ENCODE peak calls at places on chromosome 20, in eight cellular contexts. V is lower leg skin, D is cardiac fibroblast, J is astrocyte of the cerebellum, X is A549, L is mesenchymal stem cell, I is right cardiac atrium, Q is HFF-Myc. S is an unnamed sample.

GRCh38 chr20:59023616-59024015 is 4.4 kb downstream of the TUBB1 start:
- DNase-seq in J (no peak), X (no peak), V (no peak), D (no peak), I (no peak), Q (no peak), L (no peak), S (no peak)

GRCh38 chr20:45010399-45010828 is 44.1 kb downstream of the STK4 start:
- DNase-seq in X (no peak), V (no peak), L (peak), Q (no peak), I (no peak), J (no peak), D (peak), S (no peak)

GRCh38 chr20:48793776-48794175 is 34.0 kb downstream of the PREX1 start:
- DNase-seq in D (no peak), I (no peak), J (no peak), X (no peak), Q (no peak), L (no peak), V (no peak), S (no peak)

GRCh38 chr20:25540273-25540672 is 45.1 kb downstream of the NINL start:
- DNase-seq in I (peak), D (peak), L (no peak), Q (no peak), J (no peak), V (no peak), X (no peak), S (no peak)

GRCh38 chr20:20432618-20433286 is 64.8 kb downstream of the INSM1 start:
- DNase-seq in L (no peak), V (no peak), D (no peak), X (no peak), Q (no peak), J (no peak), I (no peak), S (no peak)

GRCh38 chr20:17761612-17762011 is 61.8 kb downstream of the BANF2 start:
- DNase-seq in I (no peak), V (no peak), L (no peak), Q (no peak), J (no peak), X (no peak), D (peak), S (no peak)

GRCh38 chr20:10249822-10250221 is 31.2 kb downstream of the SNAP25 start:
- DNase-seq in J (no peak), Q (no peak), D (no peak), I (no peak), X (peak), V (no peak), L (no peak), S (no peak)

GRCh38 chr20:15849131-15849685 is 724.0 kb downstream of the KIF16B start:
- DNase-seq in D (no peak), J (no peak), Q (no peak), I (no peak), V (no peak), L (no peak), X (no peak), S (no peak)

GRCh38 chr20:38472513-38473352 is at the start of gene RALGAPB:
- DNase-seq in J (peak), X (peak), L (peak), D (peak), Q (peak), V (peak), I (peak), S (peak)

GRCh38 chr20:43558412-43559146 is at the start of gene SGK2:
- DNase-seq in D (peak), J (no peak), L (peak), Q (no peak), X (peak), I (no peak), V (no peak), S (no peak)

GRCh38 chr20:43560974-43561373 is 2.1 kb downstream of the SGK2 start:
- DNase-seq in I (no peak), D (no peak), Q (no peak), J (no peak), X (no peak), V (no peak), L (no peak), S (no peak)

GRCh38 chr20:43563429-43563828 is 4.6 kb downstream of the SGK2 start:
- DNase-seq in X (peak), L (no peak), I (no peak), D (peak), V (no peak), Q (no peak), J (no peak), S (no peak)

GRCh38 chr20:43559147-43559477 is 285 bp downstream of the SGK2 start:
- DNase-seq in J (no peak), I (no peak), X (no peak), L (no peak), V (no peak), D (no peak), Q (no peak), S (no peak)

GRCh38 chr20:43559588-43559987 is 761 bp downstream of the SGK2 start:
- DNase-seq in X (no peak), D (no peak), V (no peak), Q (no peak), J (no peak), L (no peak), I (no peak), S (no peak)
- H3K4me3 ChIP-seq in X (no peak), D (no peak), V (no peak), Q (no peak), J (no peak), L (no peak), I (no peak), S (no peak)

DNA sequence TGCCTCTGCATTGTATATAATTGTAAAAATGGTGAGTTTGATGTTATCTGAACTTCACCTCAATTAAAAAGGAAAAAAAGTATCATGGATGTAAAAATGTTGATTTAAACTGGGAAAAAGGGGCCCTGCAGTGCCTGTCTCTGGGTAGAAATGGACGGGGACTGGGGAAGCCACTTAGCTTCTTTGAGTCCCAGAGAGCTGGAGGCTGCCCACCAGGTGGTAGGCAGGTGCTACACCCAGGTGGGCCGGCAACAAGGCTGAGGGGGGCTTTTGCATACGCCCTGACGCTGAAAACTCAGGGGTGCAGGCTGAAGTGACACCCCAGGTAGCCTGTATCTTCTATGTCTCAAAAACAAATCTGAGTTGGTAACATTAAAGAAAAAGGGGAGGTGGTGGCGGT is 118.2 kb downstream of the SULF2 start:
- DNase-seq in V (no peak), J (no peak), D (no peak), L (no peak), X (no peak), Q (no peak), I (no peak), S (no peak)
- H3K4me3 ChIP-seq in V (no peak), J (no peak), D (no peak), L (no peak), X (no peak), Q (no peak), I (no peak), S (no peak)

DNA sequence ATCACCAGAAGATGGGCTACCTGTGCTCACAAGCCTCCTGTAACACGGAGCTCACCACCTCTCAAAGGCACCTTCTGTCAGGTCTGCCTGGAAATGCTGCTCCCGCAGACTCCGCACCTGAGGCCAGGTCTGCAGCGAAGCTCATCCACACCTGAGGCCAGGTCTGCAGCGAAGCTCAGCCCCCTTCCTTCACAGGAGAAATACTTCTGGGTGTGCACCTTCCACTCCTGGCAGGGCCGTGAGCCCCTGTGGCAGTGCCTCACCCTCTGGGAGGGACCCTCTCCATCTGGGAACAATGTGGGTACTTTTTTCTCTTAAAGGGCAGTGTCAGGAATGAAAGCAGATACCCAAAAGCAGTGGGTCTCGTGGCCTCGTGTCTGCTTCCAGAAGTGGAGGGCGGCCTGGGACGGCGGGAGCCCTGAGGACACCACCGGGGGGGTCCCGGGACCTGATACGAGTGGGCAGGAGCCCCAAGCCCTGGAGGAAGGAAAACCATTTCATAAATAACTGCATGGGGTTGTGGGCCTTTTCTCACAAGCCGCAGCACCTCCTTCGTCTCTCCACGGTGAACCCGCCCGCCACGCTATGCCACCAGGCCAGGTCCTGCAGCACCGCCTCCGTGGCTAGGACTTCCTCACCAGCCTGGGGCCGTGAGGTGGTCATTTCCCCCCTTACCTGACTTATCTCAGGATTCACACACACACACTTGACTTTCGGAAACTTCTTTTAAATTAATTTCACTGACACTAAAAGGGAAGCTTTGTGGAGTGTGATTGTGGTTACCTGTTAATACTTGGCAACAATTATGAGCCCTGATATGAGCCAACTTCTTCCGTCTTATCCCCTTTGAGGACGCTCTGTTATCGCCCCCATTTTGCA is 1.2 kb upstream of the SLCO4A1 start:
- DNase-seq in Q (no peak), V (no peak), L (no peak), D (no peak), J (no peak), X (no peak), I (no peak), S (no peak)
- H3K4me3 ChIP-seq in Q (peak), V (no peak), L (no peak), D (no peak), J (no peak), X (peak), I (peak), S (peak)

DNA sequence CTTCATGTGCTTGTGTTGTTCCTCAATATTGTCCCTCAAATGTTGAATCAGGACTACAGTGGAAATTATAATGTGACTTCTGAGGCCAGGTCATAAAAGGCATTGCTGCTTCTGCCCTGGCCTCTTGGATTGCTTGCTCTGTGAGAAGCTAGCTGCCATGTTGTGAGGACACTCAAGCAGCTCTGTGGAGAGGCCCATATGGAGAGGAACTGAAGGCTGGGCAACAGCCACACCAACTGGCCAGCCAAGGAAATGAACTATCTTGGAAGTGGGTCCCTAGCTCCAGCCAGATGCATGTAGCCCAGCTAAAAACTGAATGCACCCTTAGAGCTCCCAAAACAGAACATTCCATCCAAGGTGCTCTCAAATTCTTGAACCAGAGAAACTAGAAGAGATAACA is 282.6 kb downstream of the BMP7 start:
- DNase-seq in J (no peak), V (no peak), D (no peak), X (peak), L (no peak), I (no peak), Q (no peak), S (no peak)
- H3K4me3 ChIP-seq in J (no peak), V (no peak), D (no peak), X (no peak), L (no peak), I (no peak), Q (no peak), S (no peak)